ENCODE peak calls at places on chromosomes 11 and 22, in four cellular contexts. T, U, F and D are unnamed samples.

GRCh38 chr11:70471254-70471653 is 72.9 kb downstream of the CTTN start:
- DNase-seq in F (peak; percentile 76), T (peak; percentile 47), U (no peak), D (no peak)

GRCh38 chr11:36007127-36007824 is 63.4 kb downstream of the LDLRAD3 start:
- DNase-seq in T (no peak), U (no peak), F (no peak), D (no peak)

GRCh38 chr22:46547883-46548244 is 10.4 kb upstream of the CELSR1 start:
- DNase-seq in T (peak; percentile 83), F (no peak), U (no peak), D (no peak)

GRCh38 chr11:23797624-23798419 is 699.0 kb upstream of the LUZP2 start:
- DNase-seq in T (no peak), U (no peak), F (no peak), D (no peak)

GRCh38 chr11:45025716-45026492 is 75.2 kb upstream of the TP53I11 start:
- DNase-seq in T (peak; percentile 88), F (peak; percentile 35), U (no peak), D (no peak)

GRCh38 chr11:1878134-1879031 is 13.3 kb downstream of the PRR33 start:
- DNase-seq in U (no peak), T (no peak), F (no peak), D (no peak)

GRCh38 chr11:129972596-129972995 is 30.0 kb downstream of the PRDM10 start:
- DNase-seq in F (no peak), T (no peak), U (no peak), D (no peak)

GRCh38 chr11:39673994-39674393 is 1785.5 kb downstream of the LRRC4C start:
- DNase-seq in T (no peak), F (no peak), U (no peak), D (no peak)

GRCh38 chr11:114195981-114196731 is 100.0 kb upstream of the NNMT start:
- DNase-seq in U (no peak), F (no peak), T (peak; percentile 33), D (no peak)

GRCh38 chr11:116661056-116661455 is 111.7 kb downstream of the BUD13 start:
- DNase-seq in T (no peak), F (no peak), U (no peak), D (no peak)

GRCh38 chr22:44186121-44186510 is 5.4 kb downstream of the PARVG start:
- DNase-seq in T (no peak), U (no peak), F (no peak), D (no peak)

GRCh38 chr11:83641511-83641910 is 355.3 kb upstream of the CCDC90B start:
- DNase-seq in T (peak; percentile 11), F (no peak), U (no peak), D (no peak)

GRCh38 chr11:94543695-94544581 is at the start of gene FUT4:
- DNase-seq in U (peak; percentile 40), F (peak; percentile 83), T (peak; percentile 76), D (peak; percentile 54)

GRCh38 chr22:47954107-47954506 is 1191.7 kb downstream of the TBC1D22A start:
- DNase-seq in F (no peak), T (no peak), U (no peak), D (no peak)

GRCh38 chr11:74672956-74673895 is 58.0 kb downstream of the CHRDL2 start:
- DNase-seq in U (no peak), F (no peak), T (peak; percentile 99), D (no peak)

GRCh38 chr11:123478352-123478986 is 48.4 kb downstream of the GRAMD1B start:
- DNase-seq in T (peak; percentile 91), F (peak; percentile 80), U (no peak), D (peak; percentile 23)

GRCh38 chr22:31948002-31948401 is 3.7 kb downstream of the YWHAH start:
- DNase-seq in U (no peak), F (no peak), T (no peak), D (no peak)

GRCh38 chr11:10654211-10655150 is 39.1 kb downstream of the IRAG1 start:
- DNase-seq in T (peak; percentile 89), F (peak; percentile 81), U (no peak), D (peak; percentile 18)

GRCh38 chr11:111561801-111562325 is 21.3 kb downstream of the LAYN start:
- DNase-seq in T (peak; percentile 88), F (no peak), U (no peak), D (no peak)

GRCh38 chr11:64562723-64563351 is 28.2 kb upstream of the SLC22A12 start:
- DNase-seq in T (no peak), F (no peak), U (no peak), D (no peak)

GRCh38 chr11:47523491-47524199 is 29.3 kb downstream of the CELF1 start:
- DNase-seq in F (peak; percentile 54), T (peak; percentile 82), U (no peak), D (no peak)

GRCh38 chr11:10139656-10140055 is 154.4 kb downstream of the SBF2 start:
- DNase-seq in T (peak; percentile 84), U (no peak), F (no peak), D (no peak)

GRCh38 chr11:97325693-97326092 is 935.9 kb downstream of the JRKL start:
- DNase-seq in T (no peak), F (no peak), U (no peak), D (no peak)

GRCh38 chr22:45312856-45313255 is 3.1 kb downstream of the FAM118A start:
- DNase-seq in U (no peak), F (no peak), T (no peak), D (no peak)